ENCODE peak calls at places on chromosome 6, in seven cellular contexts. One of them, this sample, is unnamed.

GRCh38 chr6:4664117-4664626 is 112.0 kb upstream of the CDYL start:
- DNase-seq in skeletal muscle cell: peak
- DNase-seq in IMR-90: peak
- DNase-seq in stimulated activated naive CD8-positive, alpha-beta T cell treated with anti-CD3 and anti-CD28 coated beads, Interleukin-15, Interleukin-2, amounts not matched to agents 100 U/mL and 50 U/mL, for 24 hours: no peak
- DNase-seq in activated T-cell treated with anti-CD3 and anti-CD28 coated beads for 1 hour: no peak
- DNase-seq in NCI-H1930: no peak
- DNase-seq in mesendoderm: no peak
- DNase-seq in this sample: peak

GRCh38 chr6:48615041-48615440 is 504.0 kb upstream of the PTCHD4 start:
- DNase-seq in IMR-90: peak
- DNase-seq in activated T-cell treated with anti-CD3 and anti-CD28 coated beads for 1 hour: no peak
- DNase-seq in NCI-H1930: no peak
- DNase-seq in mesendoderm: no peak
- DNase-seq in skeletal muscle cell: peak
- DNase-seq in stimulated activated naive CD8-positive, alpha-beta T cell treated with anti-CD3 and anti-CD28 coated beads, Interleukin-15, Interleukin-2, amounts not matched to agents 100 U/mL and 50 U/mL, for 24 hours: no peak
- DNase-seq in this sample: peak

GRCh38 chr6:80607814-80608391 is 501.4 kb downstream of the BCKDHB start:
- DNase-seq in mesendoderm: peak
- DNase-seq in NCI-H1930: no peak
- DNase-seq in activated T-cell treated with anti-CD3 and anti-CD28 coated beads for 1 hour: no peak
- DNase-seq in IMR-90: peak
- DNase-seq in skeletal muscle cell: peak
- DNase-seq in stimulated activated naive CD8-positive, alpha-beta T cell treated with anti-CD3 and anti-CD28 coated beads, Interleukin-15, Interleukin-2, amounts not matched to agents 100 U/mL and 50 U/mL, for 24 hours: no peak
- DNase-seq in this sample: peak

GRCh38 chr6:156280131-156280530 is 497.0 kb upstream of the ARID1B start:
- DNase-seq in IMR-90: no peak
- DNase-seq in skeletal muscle cell: no peak
- DNase-seq in stimulated activated naive CD8-positive, alpha-beta T cell treated with anti-CD3 and anti-CD28 coated beads, Interleukin-15, Interleukin-2, amounts not matched to agents 100 U/mL and 50 U/mL, for 24 hours: no peak
- DNase-seq in mesendoderm: no peak
- DNase-seq in activated T-cell treated with anti-CD3 and anti-CD28 coated beads for 1 hour: no peak
- DNase-seq in NCI-H1930: no peak
- DNase-seq in this sample: no peak

GRCh38 chr6:320351-321157 is 28.3 kb downstream of the DUSP22 start:
- DNase-seq in mesendoderm: no peak
- DNase-seq in stimulated activated naive CD8-positive, alpha-beta T cell treated with anti-CD3 and anti-CD28 coated beads, Interleukin-15, Interleukin-2, amounts not matched to agents 100 U/mL and 50 U/mL, for 24 hours: no peak
- DNase-seq in skeletal muscle cell: no peak
- DNase-seq in activated T-cell treated with anti-CD3 and anti-CD28 coated beads for 1 hour: no peak
- DNase-seq in IMR-90: no peak
- DNase-seq in NCI-H1930: no peak
- DNase-seq in this sample: no peak

GRCh38 chr6:84137989-84138575 is 89.4 kb downstream of the CEP162 start:
- DNase-seq in NCI-H1930: no peak
- DNase-seq in mesendoderm: no peak
- DNase-seq in activated T-cell treated with anti-CD3 and anti-CD28 coated beads for 1 hour: no peak
- DNase-seq in skeletal muscle cell: no peak
- DNase-seq in IMR-90: peak
- DNase-seq in stimulated activated naive CD8-positive, alpha-beta T cell treated with anti-CD3 and anti-CD28 coated beads, Interleukin-15, Interleukin-2, amounts not matched to agents 100 U/mL and 50 U/mL, for 24 hours: no peak
- DNase-seq in this sample: no peak

GRCh38 chr6:49541936-49542335 is 8.5 kb upstream of the C6orf141 start:
- DNase-seq in IMR-90: no peak
- DNase-seq in mesendoderm: no peak
- DNase-seq in stimulated activated naive CD8-positive, alpha-beta T cell treated with anti-CD3 and anti-CD28 coated beads, Interleukin-15, Interleukin-2, amounts not matched to agents 100 U/mL and 50 U/mL, for 24 hours: no peak
- DNase-seq in activated T-cell treated with anti-CD3 and anti-CD28 coated beads for 1 hour: no peak
- DNase-seq in NCI-H1930: no peak
- DNase-seq in skeletal muscle cell: no peak
- DNase-seq in this sample: peak

GRCh38 chr6:143594647-143595046 is 83.1 kb upstream of the PHACTR2 start:
- DNase-seq in IMR-90: peak
- DNase-seq in activated T-cell treated with anti-CD3 and anti-CD28 coated beads for 1 hour: no peak
- DNase-seq in mesendoderm: no peak
- DNase-seq in skeletal muscle cell: no peak
- DNase-seq in NCI-H1930: no peak
- DNase-seq in stimulated activated naive CD8-positive, alpha-beta T cell treated with anti-CD3 and anti-CD28 coated beads, Interleukin-15, Interleukin-2, amounts not matched to agents 100 U/mL and 50 U/mL, for 24 hours: no peak
- DNase-seq in this sample: no peak

GRCh38 chr6:70131528-70131927 is 171.4 kb downstream of the COL9A1 start:
- DNase-seq in IMR-90: no peak
- DNase-seq in skeletal muscle cell: peak
- DNase-seq in NCI-H1930: no peak
- DNase-seq in mesendoderm: no peak
- DNase-seq in stimulated activated naive CD8-positive, alpha-beta T cell treated with anti-CD3 and anti-CD28 coated beads, Interleukin-15, Interleukin-2, amounts not matched to agents 100 U/mL and 50 U/mL, for 24 hours: no peak
- DNase-seq in activated T-cell treated with anti-CD3 and anti-CD28 coated beads for 1 hour: no peak
- DNase-seq in this sample: no peak

GRCh38 chr6:122931916-122932315 is 64.1 kb upstream of the CLVS2 start:
- DNase-seq in stimulated activated naive CD8-positive, alpha-beta T cell treated with anti-CD3 and anti-CD28 coated beads, Interleukin-15, Interleukin-2, amounts not matched to agents 100 U/mL and 50 U/mL, for 24 hours: no peak
- DNase-seq in skeletal muscle cell: no peak
- DNase-seq in IMR-90: no peak
- DNase-seq in activated T-cell treated with anti-CD3 and anti-CD28 coated beads for 1 hour: no peak
- DNase-seq in mesendoderm: no peak
- DNase-seq in NCI-H1930: no peak
- DNase-seq in this sample: no peak

GRCh38 chr6:47700596-47700995 is 2.2 kb downstream of the ADGRF4 start:
- DNase-seq in NCI-H1930: no peak
- DNase-seq in mesendoderm: no peak
- DNase-seq in IMR-90: no peak
- DNase-seq in skeletal muscle cell: no peak
- DNase-seq in stimulated activated naive CD8-positive, alpha-beta T cell treated with anti-CD3 and anti-CD28 coated beads, Interleukin-15, Interleukin-2, amounts not matched to agents 100 U/mL and 50 U/mL, for 24 hours: no peak
- DNase-seq in activated T-cell treated with anti-CD3 and anti-CD28 coated beads for 1 hour: no peak
- DNase-seq in this sample: no peak

GRCh38 chr6:52361347-52361944 is 505 bp upstream of the PAQR8 start:
- DNase-seq in activated T-cell treated with anti-CD3 and anti-CD28 coated beads for 1 hour: peak
- DNase-seq in NCI-H1930: no peak
- DNase-seq in skeletal muscle cell: no peak
- DNase-seq in mesendoderm: peak
- DNase-seq in stimulated activated naive CD8-positive, alpha-beta T cell treated with anti-CD3 and anti-CD28 coated beads, Interleukin-15, Interleukin-2, amounts not matched to agents 100 U/mL and 50 U/mL, for 24 hours: peak
- DNase-seq in IMR-90: peak
- DNase-seq in this sample: peak

GRCh38 chr6:39365281-39366074 is 43.0 kb upstream of the KCNK16 start:
- DNase-seq in skeletal muscle cell: no peak
- DNase-seq in NCI-H1930: no peak
- DNase-seq in stimulated activated naive CD8-positive, alpha-beta T cell treated with anti-CD3 and anti-CD28 coated beads, Interleukin-15, Interleukin-2, amounts not matched to agents 100 U/mL and 50 U/mL, for 24 hours: no peak
- DNase-seq in activated T-cell treated with anti-CD3 and anti-CD28 coated beads for 1 hour: no peak
- DNase-seq in mesendoderm: no peak
- DNase-seq in IMR-90: peak
- DNase-seq in this sample: peak

GRCh38 chr6:163645560-163645959 is 231.0 kb downstream of the QKI start:
- DNase-seq in skeletal muscle cell: no peak
- DNase-seq in NCI-H1930: no peak
- DNase-seq in IMR-90: no peak
- DNase-seq in mesendoderm: no peak
- DNase-seq in activated T-cell treated with anti-CD3 and anti-CD28 coated beads for 1 hour: no peak
- DNase-seq in stimulated activated naive CD8-positive, alpha-beta T cell treated with anti-CD3 and anti-CD28 coated beads, Interleukin-15, Interleukin-2, amounts not matched to agents 100 U/mL and 50 U/mL, for 24 hours: no peak
- DNase-seq in this sample: no peak

GRCh38 chr6:161166677-161167076 is 107.2 kb downstream of the AGPAT4 start:
- DNase-seq in NCI-H1930: no peak
- DNase-seq in skeletal muscle cell: no peak
- DNase-seq in IMR-90: no peak
- DNase-seq in mesendoderm: no peak
- DNase-seq in activated T-cell treated with anti-CD3 and anti-CD28 coated beads for 1 hour: no peak
- DNase-seq in stimulated activated naive CD8-positive, alpha-beta T cell treated with anti-CD3 and anti-CD28 coated beads, Interleukin-15, Interleukin-2, amounts not matched to agents 100 U/mL and 50 U/mL, for 24 hours: no peak
- DNase-seq in this sample: no peak

GRCh38 chr6:122730775-122731386 is 48.6 kb upstream of the FABP7 start:
- DNase-seq in NCI-H1930: no peak
- DNase-seq in IMR-90: peak
- DNase-seq in skeletal muscle cell: no peak
- DNase-seq in activated T-cell treated with anti-CD3 and anti-CD28 coated beads for 1 hour: no peak
- DNase-seq in mesendoderm: peak
- DNase-seq in stimulated activated naive CD8-positive, alpha-beta T cell treated with anti-CD3 and anti-CD28 coated beads, Interleukin-15, Interleukin-2, amounts not matched to agents 100 U/mL and 50 U/mL, for 24 hours: no peak
- DNase-seq in this sample: no peak

GRCh38 chr6:27209659-27210269 is 37.7 kb upstream of the PRSS16 start:
- DNase-seq in IMR-90: peak
- DNase-seq in stimulated activated naive CD8-positive, alpha-beta T cell treated with anti-CD3 and anti-CD28 coated beads, Interleukin-15, Interleukin-2, amounts not matched to agents 100 U/mL and 50 U/mL, for 24 hours: peak
- DNase-seq in activated T-cell treated with anti-CD3 and anti-CD28 coated beads for 1 hour: no peak
- DNase-seq in skeletal muscle cell: no peak
- DNase-seq in NCI-H1930: no peak
- DNase-seq in mesendoderm: peak
- DNase-seq in this sample: no peak

GRCh38 chr6:25972902-25973301 is 10.3 kb downstream of the TRIM38 start:
- DNase-seq in IMR-90: no peak
- DNase-seq in skeletal muscle cell: no peak
- DNase-seq in activated T-cell treated with anti-CD3 and anti-CD28 coated beads for 1 hour: no peak
- DNase-seq in stimulated activated naive CD8-positive, alpha-beta T cell treated with anti-CD3 and anti-CD28 coated beads, Interleukin-15, Interleukin-2, amounts not matched to agents 100 U/mL and 50 U/mL, for 24 hours: no peak
- DNase-seq in mesendoderm: no peak
- DNase-seq in NCI-H1930: no peak
- DNase-seq in this sample: no peak

GRCh38 chr6:114282268-114282667 is 60.6 kb downstream of the HS3ST5 start:
- DNase-seq in NCI-H1930: no peak
- DNase-seq in stimulated activated naive CD8-positive, alpha-beta T cell treated with anti-CD3 and anti-CD28 coated beads, Interleukin-15, Interleukin-2, amounts not matched to agents 100 U/mL and 50 U/mL, for 24 hours: no peak
- DNase-seq in skeletal muscle cell: no peak
- DNase-seq in mesendoderm: peak
- DNase-seq in activated T-cell treated with anti-CD3 and anti-CD28 coated beads for 1 hour: no peak
- DNase-seq in IMR-90: no peak
- DNase-seq in this sample: no peak

GRCh38 chr6:130575971-130576370 is 210.2 kb downstream of the TMEM200A start:
- DNase-seq in mesendoderm: no peak
- DNase-seq in stimulated activated naive CD8-positive, alpha-beta T cell treated with anti-CD3 and anti-CD28 coated beads, Interleukin-15, Interleukin-2, amounts not matched to agents 100 U/mL and 50 U/mL, for 24 hours: peak
- DNase-seq in IMR-90: no peak
- DNase-seq in skeletal muscle cell: no peak
- DNase-seq in activated T-cell treated with anti-CD3 and anti-CD28 coated beads for 1 hour: peak
- DNase-seq in NCI-H1930: no peak
- DNase-seq in this sample: no peak

GRCh38 chr6:41577865-41578713 is 31.9 kb downstream of the FOXP4 start:
- DNase-seq in skeletal muscle cell: no peak
- DNase-seq in stimulated activated naive CD8-positive, alpha-beta T cell treated with anti-CD3 and anti-CD28 coated beads, Interleukin-15, Interleukin-2, amounts not matched to agents 100 U/mL and 50 U/mL, for 24 hours: no peak
- DNase-seq in mesendoderm: peak
- DNase-seq in IMR-90: peak
- DNase-seq in activated T-cell treated with anti-CD3 and anti-CD28 coated beads for 1 hour: no peak
- DNase-seq in NCI-H1930: no peak
- DNase-seq in this sample: peak

GRCh38 chr6:143397229-143398222 is 53.0 kb downstream of the ADAT2 start:
- DNase-seq in NCI-H1930: no peak
- DNase-seq in mesendoderm: peak
- DNase-seq in activated T-cell treated with anti-CD3 and anti-CD28 coated beads for 1 hour: no peak
- DNase-seq in skeletal muscle cell: no peak
- DNase-seq in stimulated activated naive CD8-positive, alpha-beta T cell treated with anti-CD3 and anti-CD28 coated beads, Interleukin-15, Interleukin-2, amounts not matched to agents 100 U/mL and 50 U/mL, for 24 hours: peak
- DNase-seq in IMR-90: peak
- DNase-seq in this sample: peak

GRCh38 chr6:90413867-90414266 is 117.2 kb upstream of the BACH2 start:
- DNase-seq in mesendoderm: peak
- DNase-seq in IMR-90: peak
- DNase-seq in NCI-H1930: no peak
- DNase-seq in activated T-cell treated with anti-CD3 and anti-CD28 coated beads for 1 hour: peak
- DNase-seq in stimulated activated naive CD8-positive, alpha-beta T cell treated with anti-CD3 and anti-CD28 coated beads, Interleukin-15, Interleukin-2, amounts not matched to agents 100 U/mL and 50 U/mL, for 24 hours: peak
- DNase-seq in skeletal muscle cell: no peak
- DNase-seq in this sample: peak

GRCh38 chr6:57013501-57013900 is 33.0 kb upstream of the KIAA1586 start:
- DNase-seq in stimulated activated naive CD8-positive, alpha-beta T cell treated with anti-CD3 and anti-CD28 coated beads, Interleukin-15, Interleukin-2, amounts not matched to agents 100 U/mL and 50 U/mL, for 24 hours: no peak
- DNase-seq in skeletal muscle cell: peak
- DNase-seq in activated T-cell treated with anti-CD3 and anti-CD28 coated beads for 1 hour: no peak
- DNase-seq in NCI-H1930: no peak
- DNase-seq in IMR-90: peak
- DNase-seq in mesendoderm: no peak
- DNase-seq in this sample: peak

GRCh38 chr6:452301-453067 is 60.9 kb downstream of the IRF4 start:
- DNase-seq in NCI-H1930: no peak
- DNase-seq in activated T-cell treated with anti-CD3 and anti-CD28 coated beads for 1 hour: no peak
- DNase-seq in stimulated activated naive CD8-positive, alpha-beta T cell treated with anti-CD3 and anti-CD28 coated beads, Interleukin-15, Interleukin-2, amounts not matched to agents 100 U/mL and 50 U/mL, for 24 hours: no peak
- DNase-seq in mesendoderm: no peak
- DNase-seq in skeletal muscle cell: peak
- DNase-seq in IMR-90: no peak
- DNase-seq in this sample: no peak

GRCh38 chr6:4225207-4225872 is 90.0 kb upstream of the ECI2 start:
- DNase-seq in mesendoderm: peak
- DNase-seq in activated T-cell treated with anti-CD3 and anti-CD28 coated beads for 1 hour: no peak
- DNase-seq in stimulated activated naive CD8-positive, alpha-beta T cell treated with anti-CD3 and anti-CD28 coated beads, Interleukin-15, Interleukin-2, amounts not matched to agents 100 U/mL and 50 U/mL, for 24 hours: no peak
- DNase-seq in skeletal muscle cell: no peak
- DNase-seq in IMR-90: peak
- DNase-seq in NCI-H1930: no peak
- DNase-seq in this sample: peak

GRCh38 chr6:119296036-119297035 is 53.2 kb downstream of the MAN1A1 start:
- DNase-seq in IMR-90: no peak
- DNase-seq in stimulated activated naive CD8-positive, alpha-beta T cell treated with anti-CD3 and anti-CD28 coated beads, Interleukin-15, Interleukin-2, amounts not matched to agents 100 U/mL and 50 U/mL, for 24 hours: no peak
- DNase-seq in skeletal muscle cell: no peak
- DNase-seq in mesendoderm: peak
- DNase-seq in activated T-cell treated with anti-CD3 and anti-CD28 coated beads for 1 hour: no peak
- DNase-seq in NCI-H1930: no peak
- DNase-seq in this sample: peak

GRCh38 chr6:157428418-157429202 is 47.6 kb downstream of the ZDHHC14 start:
- DNase-seq in stimulated activated naive CD8-positive, alpha-beta T cell treated with anti-CD3 and anti-CD28 coated beads, Interleukin-15, Interleukin-2, amounts not matched to agents 100 U/mL and 50 U/mL, for 24 hours: peak
- DNase-seq in skeletal muscle cell: no peak
- DNase-seq in NCI-H1930: no peak
- DNase-seq in activated T-cell treated with anti-CD3 and anti-CD28 coated beads for 1 hour: no peak
- DNase-seq in IMR-90: peak
- DNase-seq in mesendoderm: peak
- DNase-seq in this sample: peak

GRCh38 chr6:33144373-33144772 is 47.9 kb downstream of the COL11A2 start:
- DNase-seq in activated T-cell treated with anti-CD3 and anti-CD28 coated beads for 1 hour: no peak
- DNase-seq in mesendoderm: no peak
- DNase-seq in skeletal muscle cell: no peak
- DNase-seq in IMR-90: no peak
- DNase-seq in NCI-H1930: no peak
- DNase-seq in stimulated activated naive CD8-positive, alpha-beta T cell treated with anti-CD3 and anti-CD28 coated beads, Interleukin-15, Interleukin-2, amounts not matched to agents 100 U/mL and 50 U/mL, for 24 hours: no peak
- DNase-seq in this sample: peak

GRCh38 chr6:155398221-155398620 is 57.4 kb downstream of the NOX3 start:
- DNase-seq in skeletal muscle cell: no peak
- DNase-seq in NCI-H1930: no peak
- DNase-seq in IMR-90: peak
- DNase-seq in stimulated activated naive CD8-positive, alpha-beta T cell treated with anti-CD3 and anti-CD28 coated beads, Interleukin-15, Interleukin-2, amounts not matched to agents 100 U/mL and 50 U/mL, for 24 hours: no peak
- DNase-seq in activated T-cell treated with anti-CD3 and anti-CD28 coated beads for 1 hour: no peak
- DNase-seq in mesendoderm: no peak
- DNase-seq in this sample: no peak

GRCh38 chr6:232896-233640 is 59.2 kb upstream of the DUSP22 start:
- DNase-seq in mesendoderm: no peak
- DNase-seq in stimulated activated naive CD8-positive, alpha-beta T cell treated with anti-CD3 and anti-CD28 coated beads, Interleukin-15, Interleukin-2, amounts not matched to agents 100 U/mL and 50 U/mL, for 24 hours: no peak
- DNase-seq in IMR-90: no peak
- DNase-seq in activated T-cell treated with anti-CD3 and anti-CD28 coated beads for 1 hour: no peak
- DNase-seq in skeletal muscle cell: no peak
- DNase-seq in NCI-H1930: no peak
- DNase-seq in this sample: no peak

GRCh38 chr6:1524040-1524480 is 85.7 kb upstream of the FOXC1 start:
- DNase-seq in activated T-cell treated with anti-CD3 and anti-CD28 coated beads for 1 hour: peak
- DNase-seq in IMR-90: peak
- DNase-seq in skeletal muscle cell: peak
- DNase-seq in NCI-H1930: peak
- DNase-seq in stimulated activated naive CD8-positive, alpha-beta T cell treated with anti-CD3 and anti-CD28 coated beads, Interleukin-15, Interleukin-2, amounts not matched to agents 100 U/mL and 50 U/mL, for 24 hours: peak
- DNase-seq in mesendoderm: peak
- DNase-seq in this sample: peak

GRCh38 chr6:160282444-160282843 is 23.8 kb upstream of the SLC22A2 start:
- DNase-seq in activated T-cell treated with anti-CD3 and anti-CD28 coated beads for 1 hour: no peak
- DNase-seq in stimulated activated naive CD8-positive, alpha-beta T cell treated with anti-CD3 and anti-CD28 coated beads, Interleukin-15, Interleukin-2, amounts not matched to agents 100 U/mL and 50 U/mL, for 24 hours: no peak
- DNase-seq in IMR-90: no peak
- DNase-seq in mesendoderm: no peak
- DNase-seq in skeletal muscle cell: no peak
- DNase-seq in NCI-H1930: no peak
- DNase-seq in this sample: no peak

GRCh38 chr6:112289039-112289566 is 34.7 kb upstream of the LAMA4 start:
- DNase-seq in skeletal muscle cell: peak
- DNase-seq in stimulated activated naive CD8-positive, alpha-beta T cell treated with anti-CD3 and anti-CD28 coated beads, Interleukin-15, Interleukin-2, amounts not matched to agents 100 U/mL and 50 U/mL, for 24 hours: no peak
- DNase-seq in activated T-cell treated with anti-CD3 and anti-CD28 coated beads for 1 hour: no peak
- DNase-seq in NCI-H1930: no peak
- DNase-seq in mesendoderm: peak
- DNase-seq in IMR-90: peak
- DNase-seq in this sample: peak

GRCh38 chr6:132867055-132867454 is 52.7 kb downstream of the RPS12 start:
- DNase-seq in skeletal muscle cell: peak
- DNase-seq in activated T-cell treated with anti-CD3 and anti-CD28 coated beads for 1 hour: no peak
- DNase-seq in IMR-90: peak
- DNase-seq in NCI-H1930: no peak
- DNase-seq in mesendoderm: peak
- DNase-seq in stimulated activated naive CD8-positive, alpha-beta T cell treated with anti-CD3 and anti-CD28 coated beads, Interleukin-15, Interleukin-2, amounts not matched to agents 100 U/mL and 50 U/mL, for 24 hours: no peak
- DNase-seq in this sample: peak